ENCODE peak calls at places on chromosomes 7 and 10, in four cellular contexts. Z, W, D and C are unnamed samples.

GRCh38 chr7:110432061-110432553 is 658.8 kb upstream of the LRRN3 start:
- DNase-seq in Z (no peak), W (no peak), D (no peak), C (no peak)

GRCh38 chr7:104973227-104973626 is 40.8 kb upstream of the KMT2E start:
- DNase-seq in Z (no peak), W (no peak), D (no peak), C (no peak)

GRCh38 chr7:118080947-118081346 is 103.0 kb upstream of the LSM8 start:
- DNase-seq in Z (no peak), W (peak; percentile 29), D (no peak), C (no peak)

GRCh38 chr7:132837529-132837928 is 244.4 kb downstream of the CHCHD3 start:
- DNase-seq in Z (no peak), W (no peak), D (no peak), C (no peak)

GRCh38 chr7:485188-486081 is 34.2 kb downstream of the PDGFA start:
- DNase-seq in Z (no peak), W (no peak), D (no peak), C (no peak)

GRCh38 chr7:112873831-112874553 is 83.8 kb upstream of the TMEM168 start:
- DNase-seq in Z (no peak), W (no peak), D (no peak), C (no peak)

GRCh38 chr10:95613330-95613729 is 43.2 kb downstream of the ALDH18A1 start:
- DNase-seq in Z (no peak), W (no peak), D (no peak), C (no peak)

GRCh38 chr10:88008866-88009470 is 145.5 kb downstream of the PTEN start:
- DNase-seq in Z (no peak), W (no peak), D (no peak), C (no peak)

GRCh38 chr7:155484483-155485399 is 26.8 kb downstream of the EN2 start:
- DNase-seq in Z (no peak), W (no peak), D (no peak), C (no peak)

GRCh38 chr7:468141-468540 is 51.5 kb downstream of the PDGFA start:
- DNase-seq in Z (no peak), W (no peak), D (no peak), C (no peak)

GRCh38 chr10:114801411-114801813 is 20.2 kb upstream of the FHIP2A start:
- DNase-seq in Z (no peak), W (no peak), D (no peak), C (no peak)

GRCh38 chr10:124306922-124307371 is 111.8 kb downstream of the OAT start:
- DNase-seq in Z (no peak), W (no peak), D (no peak), C (no peak)

GRCh38 chr7:127638197-127638596 is 13.8 kb upstream of the SND1 start:
- DNase-seq in Z (no peak), W (no peak), D (no peak), C (no peak)

GRCh38 chr7:5094641-5095040 is 49.0 kb downstream of the RBAK start:
- DNase-seq in Z (no peak), W (no peak), D (no peak), C (no peak)

GRCh38 chr10:131141207-131141606 is 170.3 kb downstream of the TCERG1L start:
- DNase-seq in Z (no peak), W (no peak), D (no peak), C (no peak)

GRCh38 chr7:5345171-5345570 is 62.4 kb downstream of the SLC29A4 start:
- DNase-seq in Z (no peak), W (no peak), D (no peak), C (no peak)

GRCh38 chr10:109853922-109854321 is 69.4 kb downstream of the XPNPEP1 start:
- DNase-seq in Z (no peak), W (no peak), D (no peak), C (no peak)

GRCh38 chr7:151387161-151388006 is 22.5 kb downstream of the WDR86 start:
- DNase-seq in Z (no peak), W (no peak), D (no peak), C (no peak)

GRCh38 chr10:130438861-130439260 is 302.7 kb downstream of the GLRX3 start:
- DNase-seq in Z (no peak), W (no peak), D (no peak), C (no peak)